ENCODE peak calls at places on chromosomes 5 and 9, in ten cellular contexts. K is stimulated activated CD8-positive, alpha-beta memory T cell treated with anti-CD3 and anti-CD28 coated beads, Interleukin-4, amount 100 ng/mL, for 48 hours; N is stimulated activated CD4-positive, alpha-beta T cell treated with anti-CD3 and anti-CD28 coated beads, Interleukin-15, amount 100 ng/mL, for 24 hours; D is tibial nerve; G is activated T-cell treated with anti-CD3 and anti-CD28 coated beads, Interleukin-2, amount 50 U/mL, for 72 hours; I is fibroblast of mammary gland; A is activated naive CD4-positive, alpha-beta T cell; W is B cell; C is GM10248; U is dermis blood vessel endothelial cell. Y is an unnamed sample.

GRCh38 chr9:110199643-110200042 is 8.3 kb downstream of the C9orf152 start:
- DNase-seq in K (no peak), N (no peak), D (no peak), G (no peak), I (no peak), A (no peak), W (no peak), C (no peak), U (no peak), Y (no peak)

GRCh38 chr5:13378073-13378472 is 566.4 kb downstream of the DNAH5 start:
- DNase-seq in K (no peak), N (no peak), D (no peak), G (no peak), I (peak; percentile 24), A (no peak), W (no peak), C (no peak), U (no peak), Y (no peak)

GRCh38 chr9:2722715-2723114 is 5.4 kb downstream of the KCNV2 start:
- DNase-seq in K (no peak), N (no peak), D (no peak), G (no peak), I (peak; percentile 62), A (no peak), W (no peak), C (no peak), U (no peak), Y (no peak)

GRCh38 chr9:5274770-5275169 is 29.7 kb downstream of the RLN2 start:
- DNase-seq in K (no peak), N (no peak), D (no peak), G (no peak), I (no peak), A (no peak), W (no peak), C (peak; percentile 20), U (no peak), Y (no peak)

GRCh38 chr5:158287643-158288228 is 428.8 kb upstream of the CLINT1 start:
- DNase-seq in K (no peak), N (no peak), D (peak; percentile 5), G (no peak), I (peak; percentile 69), A (no peak), W (no peak), C (no peak), U (no peak), Y (peak; percentile 6)

GRCh38 chr9:16458696-16459420 is 411.6 kb downstream of the BNC2 start:
- DNase-seq in K (no peak), N (no peak), D (no peak), G (no peak), I (peak; percentile 73), A (no peak), W (no peak), C (peak; percentile 17), U (peak; percentile 73), Y (no peak)

GRCh38 chr5:170078931-170079330 is 26.8 kb upstream of the FOXI1 start:
- DNase-seq in K (no peak), N (no peak), D (no peak), G (no peak), I (no peak), A (no peak), W (no peak), C (no peak), U (no peak), Y (no peak)

GRCh38 chr9:93509084-93509483 is 55.7 kb upstream of the FAM120AOS start:
- DNase-seq in K (no peak), N (no peak), D (no peak), G (no peak), I (no peak), A (no peak), W (no peak), C (no peak), U (no peak), Y (no peak)

GRCh38 chr9:33372900-33373299 is 29.5 kb downstream of the AQP7 start:
- DNase-seq in K (no peak), N (no peak), D (no peak), G (no peak), I (no peak), A (no peak), W (no peak), C (no peak), U (no peak), Y (no peak)

GRCh38 chr5:68285857-68286611 is 70.5 kb downstream of the PIK3R1 start:
- DNase-seq in K (no peak), N (no peak), D (peak; percentile 43), G (no peak), I (peak; percentile 71), A (no peak), W (peak; percentile 34), C (no peak), U (peak; percentile 76), Y (no peak)

GRCh38 chr9:124869466-124869985 is 7.6 kb downstream of the ARPC5L start:
- DNase-seq in K (peak; percentile 66), N (peak; percentile 59), D (no peak), G (no peak), I (no peak), A (no peak), W (peak; percentile 53), C (no peak), U (peak; percentile 42), Y (no peak)

GRCh38 chr5:53031695-53032096 is 42.5 kb downstream of the ITGA2 start:
- DNase-seq in K (peak; percentile 46), N (peak; percentile 35), D (no peak), G (peak; percentile 54), I (peak; percentile 76), A (no peak), W (no peak), C (no peak), U (peak; percentile 87), Y (peak; percentile 50)